ENCODE peak calls at places on chromosome 6, in six cellular contexts. W is right atrium auricular region, J is NCI-H2171 treated with DMSO at 0.1 percent for 48 hours, H is SIG-M5, Q is tibial nerve, P is AG04449. C is an unnamed sample.

GRCh38 chr6:109690373-109690739 is 646 bp downstream of the AK9 start:
- DNase-seq in W (no peak), J (peak; percentile 69), H (no peak), Q (no peak), P (no peak), C (peak; percentile 72)

GRCh38 chr6:96542702-96543101 is 20.2 kb upstream of the FHL5 start:
- DNase-seq in W (no peak), J (peak; percentile 56), H (no peak), Q (no peak), P (no peak), C (no peak)

GRCh38 chr6:6591778-6592388 is 3.4 kb downstream of the LY86 start:
- DNase-seq in W (peak; percentile 60), J (no peak), H (peak; percentile 95), Q (no peak), P (no peak), C (no peak)

GRCh38 chr6:147417954-147418353 is 90.5 kb upstream of the SAMD5 start:
- DNase-seq in W (no peak), J (no peak), H (no peak), Q (no peak), P (no peak), C (no peak)

GRCh38 chr6:5726976-5727718 is 279.6 kb downstream of the NRN1 start:
- DNase-seq in W (no peak), J (no peak), H (no peak), Q (no peak), P (no peak), C (no peak)

GRCh38 chr6:146097586-146097985 is 68.7 kb downstream of the GRM1 start:
- DNase-seq in W (no peak), J (no peak), H (no peak), Q (no peak), P (no peak), C (no peak)

GRCh38 chr6:77880501-77880900 is 227.7 kb downstream of the MEI4 start:
- DNase-seq in W (no peak), J (no peak), H (no peak), Q (no peak), P (no peak), C (no peak)

GRCh38 chr6:107809966-107810365 is 14.1 kb downstream of the SCML4 start:
- DNase-seq in W (peak; percentile 32), J (no peak), H (no peak), Q (no peak), P (no peak), C (no peak)

GRCh38 chr6:153104220-153104619 is 26.9 kb downstream of the RGS17 start:
- DNase-seq in W (no peak), J (no peak), H (no peak), Q (no peak), P (no peak), C (no peak)

GRCh38 chr6:137913996-137914529 is 47.0 kb downstream of the TNFAIP3 start:
- DNase-seq in W (no peak), J (no peak), H (no peak), Q (no peak), P (no peak), C (no peak)

GRCh38 chr6:168126566-168127383 is 47.8 kb upstream of the FRMD1 start:
- DNase-seq in W (peak; percentile 36), J (no peak), H (no peak), Q (no peak), P (no peak), C (no peak)

GRCh38 chr6:149723771-149724417 is 6.0 kb upstream of the LATS1 start:
- DNase-seq in W (no peak), J (peak; percentile 23), H (peak; percentile 6), Q (no peak), P (no peak), C (no peak)

GRCh38 chr6:3357669-3358068 is 98.9 kb downstream of the PSMG4 start:
- DNase-seq in W (no peak), J (no peak), H (no peak), Q (no peak), P (no peak), C (no peak)

GRCh38 chr6:163583558-163583957 is 169.0 kb downstream of the QKI start:
- DNase-seq in W (no peak), J (no peak), H (no peak), Q (no peak), P (no peak), C (peak; percentile 31)

GRCh38 chr6:81895511-81896185 is 143.2 kb upstream of the TENT5A start:
- DNase-seq in W (no peak), J (no peak), H (no peak), Q (no peak), P (peak; percentile 96), C (no peak)

GRCh38 chr6:33630014-33630413 is 8.9 kb downstream of the ITPR3 start:
- DNase-seq in W (no peak), J (no peak), H (no peak), Q (no peak), P (no peak), C (no peak)

GRCh38 chr6:11392778-11393507 is 144.6 kb upstream of the TMEM170B start:
- DNase-seq in W (peak; percentile 66), J (no peak), H (no peak), Q (no peak), P (no peak), C (peak; percentile 40)

GRCh38 chr6:5126214-5126613 is 41.1 kb downstream of the PPP1R3G start:
- DNase-seq in W (no peak), J (no peak), H (no peak), Q (no peak), P (no peak), C (no peak)

GRCh38 chr6:170199716-170200115 is 91.2 kb downstream of the DLL1 start:
- DNase-seq in W (peak; percentile 52), J (no peak), H (no peak), Q (no peak), P (no peak), C (no peak)

GRCh38 chr6:75830959-75831885 is 82.2 kb downstream of the MYO6 start:
- DNase-seq in W (no peak), J (peak; percentile 72), H (no peak), Q (no peak), P (peak; percentile 12), C (no peak)

GRCh38 chr6:142695016-142695415 is 250.0 kb downstream of the HIVEP2 start:
- DNase-seq in W (no peak), J (no peak), H (no peak), Q (no peak), P (no peak), C (no peak)

GRCh38 chr6:44983467-44984365 is 344.4 kb upstream of the RUNX2 start:
- DNase-seq in W (no peak), J (no peak), H (no peak), Q (no peak), P (no peak), C (no peak)

GRCh38 chr6:35503534-35503933 is 6.7 kb upstream of the TEAD3 start:
- DNase-seq in W (no peak), J (peak; percentile 57), H (no peak), Q (no peak), P (no peak), C (no peak)

GRCh38 chr6:120736740-120737139 is 597.5 kb downstream of the TBC1D32 start:
- DNase-seq in W (no peak), J (no peak), H (no peak), Q (no peak), P (no peak), C (no peak)

GRCh38 chr6:34144581-34145160 is 1.2 kb downstream of the GRM4 start:
- DNase-seq in W (no peak), J (no peak), H (no peak), Q (no peak), P (no peak), C (peak; percentile 52)

GRCh38 chr6:44043036-44043478 is 84.2 kb downstream of the MRPL14 start:
- DNase-seq in W (no peak), J (no peak), H (no peak), Q (no peak), P (no peak), C (no peak)

GRCh38 chr6:11389977-11390376 is 147.6 kb upstream of the TMEM170B start:
- DNase-seq in W (no peak), J (no peak), H (no peak), Q (no peak), P (no peak), C (no peak)

GRCh38 chr6:139027620-139028182 is 844 bp upstream of the ABRACL start:
- DNase-seq in W (no peak), J (peak; percentile 70), H (no peak), Q (no peak), P (no peak), C (no peak)

GRCh38 chr6:47134476-47135189 is 92.5 kb upstream of the ADGRF1 start:
- DNase-seq in W (no peak), J (peak; percentile 16), H (peak; percentile 7), Q (no peak), P (peak; percentile 46), C (no peak)

GRCh38 chr6:87830834-87831374 is 128.9 kb upstream of the AKIRIN2 start:
- DNase-seq in W (no peak), J (no peak), H (no peak), Q (no peak), P (no peak), C (no peak)

C was measured in heart left ventricle.